ENCODE peak calls at places on chromosomes 12 and 14, in four cellular contexts. F is hepatocyte, H is PC-9, T is left ventricle myocardium inferior. M is an unnamed sample. For H3K4me1, the result is how much of the 10 kb centered on the place peaks cover.

GRCh38 chr14:75399819-75400678 is 27.8 kb upstream of the JDP2 start:
- DNase-seq in F (peak), H (peak), T (peak), M (peak)

GRCh38 chr12:132365226-132365625 is 35.8 kb upstream of the GALNT9 start:
- DNase-seq in F (no peak), H (no peak), T (no peak), M (no peak)

GRCh38 chr14:74526854-74527585 is 33.5 kb downstream of the ISCA2 start:
- DNase-seq in F (no peak), H (peak), T (no peak), M (no peak)

GRCh38 chr14:33184587-33184986 is 245.9 kb downstream of the NPAS3 start:
- DNase-seq in F (no peak), H (no peak), T (no peak), M (no peak)

GRCh38 chr12:123519151-123520001 is 14.1 kb downstream of the RILPL1 start:
- DNase-seq in F (peak), H (peak), T (peak), M (peak)

GRCh38 chr12:38601970-38602369 is 285.4 kb downstream of the ALG10B start:
- DNase-seq in F (no peak), H (no peak), T (no peak), M (no peak)

GRCh38 chr14:32252030-32252670 is 49.1 kb upstream of the RNU6-8 start:
- DNase-seq in F (peak), H (peak), T (no peak), M (no peak)

GRCh38 chr12:85057370-85057963 is 21.3 kb downstream of the LRRIQ1 start:
- DNase-seq in F (peak), H (peak), T (no peak), M (peak)

GRCh38 chr14:55077691-55078151 is 26.3 kb downstream of the MAPK1IP1L start:
- DNase-seq in F (peak), H (peak), T (no peak), M (peak)

GRCh38 chr12:52235001-52235760 is 2.1 kb downstream of the KRT7 start:
- DNase-seq in F (no peak), H (no peak), T (no peak), M (no peak)

GRCh38 chr12:57092529-57092862 is 3.6 kb downstream of the NAB2 start:
- DNase-seq in F (no peak), H (no peak), T (no peak), M (no peak)

GRCh38 chr14:64117671-64118402 is 176.3 kb downstream of the ESR2 start:
- DNase-seq in F (no peak), H (peak), T (peak), M (peak)

GRCh38 chr14:96762650-96763049 is 34.5 kb upstream of the VRK1 start:
- DNase-seq in F (peak), H (no peak), T (no peak), M (peak)

GRCh38 chr12:30988887-30989286 is 62.3 kb downstream of the TSPAN11 start:
- DNase-seq in F (no peak), H (no peak), T (no peak), M (no peak)

GRCh38 chr12:24921251-24922038 is 27.5 kb downstream of the BCAT1 start:
- DNase-seq in F (peak), H (no peak), T (no peak), M (peak)

GRCh38 chr12:6960291-6961277 is 9.4 kb downstream of the PTPN6 start:
- DNase-seq in F (no peak), H (peak), T (peak), M (no peak)

GRCh38 chr12:6769003-6769389 is 2.8 kb downstream of the PTMS start:
- DNase-seq in F (peak), H (peak), T (peak), M (no peak)

GRCh38 chr14:49857427-49858003 is 4.9 kb upstream of the NEMF start:
- DNase-seq in F (no peak), H (no peak), T (no peak), M (no peak)

GRCh38 chr14:24156840-24157239 is 4.2 kb upstream of the IRF9 start:
- DNase-seq in F (no peak), H (no peak), T (no peak), M (no peak)

GRCh38 chr14:99624024-99624423 is 20.0 kb upstream of the CCDC85C start:
- DNase-seq in F (no peak), H (no peak), T (no peak), M (no peak)

GRCh38 chr14:105087308-105087962 is 22.2 kb upstream of the GPR132 start:
- DNase-seq in F (peak), H (peak), T (peak), M (peak)

GRCh38 chr14:105087963-105088811 is 23.0 kb upstream of the GPR132 start:
- DNase-seq in F (peak), H (peak), T (peak), M (no peak)

GRCh38 chr14:105090493-105091334 is 25.5 kb upstream of the GPR132 start:
- DNase-seq in F (peak), H (peak), T (peak), M (peak)

GRCh38 chr14:105089746-105090492 is 24.7 kb upstream of the GPR132 start:
- DNase-seq in F (peak), H (peak), T (no peak), M (no peak)

DNA sequence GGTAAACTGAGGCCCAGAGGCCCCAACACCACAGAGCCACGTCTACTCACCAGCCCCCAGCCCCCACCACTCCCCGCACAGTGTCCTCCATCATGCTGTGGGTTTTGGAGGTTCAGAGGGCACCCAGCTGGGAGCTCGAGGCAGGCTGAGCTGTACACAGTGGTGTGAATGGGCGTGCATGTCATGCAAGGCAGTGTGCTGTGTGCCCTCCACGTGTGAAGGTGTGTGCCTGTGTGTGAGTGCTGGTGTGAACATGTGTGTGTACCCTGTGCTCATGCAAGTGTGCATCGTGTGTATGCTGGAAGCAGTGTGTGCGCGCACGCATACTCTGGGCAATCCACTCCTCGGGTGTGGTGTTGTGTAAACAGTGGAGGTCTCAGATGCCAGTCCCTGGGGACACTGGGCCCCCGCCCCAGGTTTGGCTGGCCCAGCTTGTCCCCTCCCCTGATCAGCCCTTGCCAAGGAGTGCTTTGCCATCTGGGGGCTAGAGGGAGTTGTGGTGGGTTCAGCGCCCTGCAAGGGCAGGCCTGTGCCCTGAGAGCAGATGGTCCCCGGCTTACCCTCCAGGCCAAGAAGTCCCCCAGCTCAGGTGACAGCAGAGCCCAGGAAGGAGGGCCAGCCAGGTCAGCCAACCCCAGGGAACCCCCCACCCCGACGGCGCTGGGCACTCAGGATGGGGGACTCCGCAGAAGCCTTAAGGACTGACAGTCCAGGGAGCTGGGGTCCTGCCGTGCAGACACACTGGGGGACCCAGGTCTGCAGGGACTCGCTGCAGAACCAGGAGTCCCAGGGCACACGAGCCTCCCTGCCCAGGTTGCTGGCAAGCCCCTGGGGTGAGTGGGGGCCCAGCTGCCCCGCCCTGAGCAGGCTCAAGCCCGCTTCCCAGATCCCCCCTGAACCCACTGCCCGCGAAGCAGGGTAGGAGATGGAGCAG is 23.8 kb upstream of the GPR132 start:
- DNase-seq in F (peak), H (no peak), T (no peak), M (no peak)
- H3K4me1 ChIP-seq in F (under half), H (half or more), T (half or more), M (under half)

DNA sequence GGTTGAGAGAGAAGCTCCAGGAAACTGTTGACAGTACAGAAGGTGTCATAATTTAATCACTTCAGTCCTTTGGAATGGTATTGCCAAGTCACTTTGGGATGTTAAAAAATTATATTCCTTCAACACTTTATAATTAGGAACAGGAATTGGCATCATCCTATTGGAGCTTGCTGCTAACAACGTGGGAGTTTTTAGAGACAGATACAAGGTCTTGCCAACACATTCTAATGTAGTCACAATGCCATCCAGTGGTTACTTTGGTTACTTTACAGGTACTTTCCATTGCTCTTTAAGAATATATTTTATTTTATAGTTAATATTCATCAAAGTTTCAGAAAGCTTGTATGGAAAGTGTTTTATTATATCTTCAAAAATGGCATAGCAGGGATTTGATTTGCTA is 310.1 kb downstream of the SYT1 start:
- DNase-seq in F (peak), H (no peak), T (no peak), M (peak)
- TF ChIP-seq CTCF in F (peak), H (peak), T (peak), M (peak)

GRCh38 chr14:39491134-39491541 is 58.9 kb upstream of the FBXO33 start:
- DNase-seq in F (peak), H (no peak), T (no peak), M (peak)
- H3K27ac ChIP-seq in F (no peak), H (no peak), T (peak), M (no peak)

GRCh38 chr12:48567731-48568130 is 2.1 kb downstream of the LALBA start:
- DNase-seq in F (no peak), H (no peak), T (no peak), M (no peak)

GRCh38 chr12:48569946-48570345 is at the start of gene LALBA:
- DNase-seq in F (no peak), H (no peak), T (no peak), M (no peak)

GRCh38 chr12:48572326-48572725 is 2.5 kb upstream of the LALBA start:
- DNase-seq in F (no peak), H (no peak), T (no peak), M (no peak)
- H3K4me1 ChIP-seq in F (under half), H (under half), T (under half), M (under half)

GRCh38 chr12:19129486-19130223 is at the start of gene PLEKHA5:
- DNase-seq in F (peak), H (peak), T (peak), M (peak)
- TF ChIP-seq CTCF in F (peak), H (no peak), T (peak), M (peak)

GRCh38 chr12:102478416-102479098 is 1.8 kb downstream of the IGF1 start:
- DNase-seq in F (peak), H (no peak), T (no peak), M (no peak)

GRCh38 chr12:102480401-102480800 is at the start of gene IGF1:
- DNase-seq in F (peak), H (no peak), T (no peak), M (no peak)

GRCh38 chr12:102479984-102480383 is 379 bp downstream of the IGF1 start:
- DNase-seq in F (no peak), H (no peak), T (no peak), M (no peak)

GRCh38 chr12:102481705-102482104 is 1.3 kb upstream of the IGF1 start:
- DNase-seq in F (no peak), H (no peak), T (no peak), M (no peak)

GRCh38 chr12:102479099-102479887 is 1.1 kb downstream of the IGF1 start:
- DNase-seq in F (peak), H (no peak), T (no peak), M (peak)
- H3K27ac ChIP-seq in F (peak), H (no peak), T (peak), M (no peak)

M was measured in foreskin keratinocyte.